ENCODE peak calls at places on chromosomes 5 and 9, in seven cellular contexts. One of them, this sample, is unnamed.
A peak's percentile ranks its signal among the peaks of the same experiment; 100 is the strongest.

GRCh38 chr9:122128432-122129343 is 30.9 kb downstream of the NDUFA8 start:
- DNase-seq in endothelial cell: no peak
- DNase-seq in progenitor cell of endocrine pancreas: no peak
- DNase-seq in HFFc6: no peak
- DNase-seq in PC-9: no peak
- DNase-seq in sigmoid colon: peak; percentile 66
- DNase-seq in fibroblast of the aortic adventitia: no peak
- DNase-seq in this sample: peak; percentile 31

GRCh38 chr5:109328626-109329025 is 81.1 kb downstream of the PJA2 start:
- DNase-seq in endothelial cell: no peak
- DNase-seq in PC-9: no peak
- DNase-seq in progenitor cell of endocrine pancreas: no peak
- DNase-seq in sigmoid colon: no peak
- DNase-seq in HFFc6: peak; percentile 44
- DNase-seq in fibroblast of the aortic adventitia: peak; percentile 48
- DNase-seq in this sample: no peak

GRCh38 chr9:87502446-87503232 is 5.0 kb downstream of the DAPK1 start:
- DNase-seq in HFFc6: no peak
- DNase-seq in sigmoid colon: no peak
- DNase-seq in fibroblast of the aortic adventitia: no peak
- DNase-seq in progenitor cell of endocrine pancreas: no peak
- DNase-seq in PC-9: peak; percentile 98
- DNase-seq in endothelial cell: no peak
- DNase-seq in this sample: no peak

GRCh38 chr5:76270214-76270613 is 132.9 kb upstream of the IQGAP2 start:
- DNase-seq in progenitor cell of endocrine pancreas: no peak
- DNase-seq in endothelial cell: no peak
- DNase-seq in fibroblast of the aortic adventitia: no peak
- DNase-seq in sigmoid colon: no peak
- DNase-seq in HFFc6: no peak
- DNase-seq in PC-9: no peak
- DNase-seq in this sample: no peak

GRCh38 chr5:61523072-61523471 is 191.0 kb downstream of the ZSWIM6 start:
- DNase-seq in sigmoid colon: no peak
- DNase-seq in fibroblast of the aortic adventitia: no peak
- DNase-seq in endothelial cell: no peak
- DNase-seq in progenitor cell of endocrine pancreas: no peak
- DNase-seq in PC-9: no peak
- DNase-seq in HFFc6: no peak
- DNase-seq in this sample: no peak

GRCh38 chr9:16248816-16249215 is 621.7 kb downstream of the BNC2 start:
- DNase-seq in PC-9: no peak
- DNase-seq in endothelial cell: no peak
- DNase-seq in sigmoid colon: no peak
- DNase-seq in progenitor cell of endocrine pancreas: no peak
- DNase-seq in fibroblast of the aortic adventitia: no peak
- DNase-seq in HFFc6: no peak
- DNase-seq in this sample: no peak

GRCh38 chr9:13778486-13779110 is 499.1 kb upstream of the MPDZ start:
- DNase-seq in HFFc6: no peak
- DNase-seq in PC-9: no peak
- DNase-seq in fibroblast of the aortic adventitia: peak; percentile 29
- DNase-seq in progenitor cell of endocrine pancreas: no peak
- DNase-seq in sigmoid colon: no peak
- DNase-seq in endothelial cell: no peak
- DNase-seq in this sample: no peak

GRCh38 chr5:56815657-56816545 is 552 bp downstream of the MAP3K1 start:
- DNase-seq in endothelial cell: peak; percentile 47
- DNase-seq in progenitor cell of endocrine pancreas: peak; percentile 18
- DNase-seq in fibroblast of the aortic adventitia: no peak
- DNase-seq in PC-9: peak; percentile 31
- DNase-seq in sigmoid colon: peak; percentile 68
- DNase-seq in HFFc6: peak; percentile 11
- DNase-seq in this sample: peak; percentile 54

GRCh38 chr9:20252778-20253177 is 369.5 kb downstream of the MLLT3 start:
- DNase-seq in HFFc6: no peak
- DNase-seq in fibroblast of the aortic adventitia: no peak
- DNase-seq in endothelial cell: no peak
- DNase-seq in sigmoid colon: no peak
- DNase-seq in progenitor cell of endocrine pancreas: no peak
- DNase-seq in PC-9: no peak
- DNase-seq in this sample: no peak

GRCh38 chr9:128921881-128922763 is 1.3 kb downstream of the PHYHD1 start:
- DNase-seq in endothelial cell: peak; percentile 70
- DNase-seq in PC-9: no peak
- DNase-seq in progenitor cell of endocrine pancreas: peak; percentile 50
- DNase-seq in HFFc6: peak; percentile 25
- DNase-seq in sigmoid colon: peak; percentile 84
- DNase-seq in fibroblast of the aortic adventitia: peak; percentile 53
- DNase-seq in this sample: peak; percentile 39

GRCh38 chr5:171562822-171563221 is 143.4 kb downstream of the FGF18 start:
- DNase-seq in endothelial cell: no peak
- DNase-seq in progenitor cell of endocrine pancreas: no peak
- DNase-seq in fibroblast of the aortic adventitia: no peak
- DNase-seq in sigmoid colon: no peak
- DNase-seq in HFFc6: no peak
- DNase-seq in PC-9: no peak
- DNase-seq in this sample: no peak

GRCh38 chr5:149796025-149796424 is 65.9 kb downstream of the PPARGC1B start:
- DNase-seq in fibroblast of the aortic adventitia: no peak
- DNase-seq in PC-9: no peak
- DNase-seq in HFFc6: no peak
- DNase-seq in progenitor cell of endocrine pancreas: no peak
- DNase-seq in sigmoid colon: no peak
- DNase-seq in endothelial cell: no peak
- DNase-seq in this sample: no peak

GRCh38 chr5:154923441-154924430 is 14.3 kb downstream of the GEMIN5 start:
- DNase-seq in progenitor cell of endocrine pancreas: no peak
- DNase-seq in PC-9: no peak
- DNase-seq in fibroblast of the aortic adventitia: no peak
- DNase-seq in endothelial cell: no peak
- DNase-seq in sigmoid colon: no peak
- DNase-seq in HFFc6: no peak
- DNase-seq in this sample: no peak

GRCh38 chr5:67196537-67197059 is at the start of gene CD180:
- DNase-seq in PC-9: no peak
- DNase-seq in progenitor cell of endocrine pancreas: no peak
- DNase-seq in fibroblast of the aortic adventitia: peak; percentile 59
- DNase-seq in sigmoid colon: no peak
- DNase-seq in endothelial cell: no peak
- DNase-seq in HFFc6: no peak
- DNase-seq in this sample: no peak

GRCh38 chr5:172078027-172078426 is 71.6 kb upstream of the FBXW11 start:
- DNase-seq in PC-9: no peak
- DNase-seq in progenitor cell of endocrine pancreas: no peak
- DNase-seq in endothelial cell: no peak
- DNase-seq in HFFc6: no peak
- DNase-seq in fibroblast of the aortic adventitia: no peak
- DNase-seq in sigmoid colon: peak; percentile 24
- DNase-seq in this sample: no peak

GRCh38 chr5:56155992-56156584 is 77.0 kb downstream of the ANKRD55 start:
- DNase-seq in HFFc6: no peak
- DNase-seq in fibroblast of the aortic adventitia: no peak
- DNase-seq in endothelial cell: no peak
- DNase-seq in PC-9: no peak
- DNase-seq in sigmoid colon: peak; percentile 65
- DNase-seq in progenitor cell of endocrine pancreas: no peak
- DNase-seq in this sample: no peak

GRCh38 chr5:139146809-139147742 is 51.1 kb downstream of the SIL1 start:
- DNase-seq in endothelial cell: no peak
- DNase-seq in sigmoid colon: no peak
- DNase-seq in HFFc6: peak; percentile 3
- DNase-seq in fibroblast of the aortic adventitia: no peak
- DNase-seq in PC-9: no peak
- DNase-seq in progenitor cell of endocrine pancreas: no peak
- DNase-seq in this sample: no peak

GRCh38 chr5:163478982-163479271 is 18.5 kb downstream of the HMMR start:
- DNase-seq in progenitor cell of endocrine pancreas: no peak
- DNase-seq in HFFc6: no peak
- DNase-seq in sigmoid colon: no peak
- DNase-seq in fibroblast of the aortic adventitia: no peak
- DNase-seq in PC-9: no peak
- DNase-seq in endothelial cell: no peak
- DNase-seq in this sample: no peak

GRCh38 chr9:116959775-116960174 is 272.7 kb downstream of the TRIM32 start:
- DNase-seq in HFFc6: no peak
- DNase-seq in fibroblast of the aortic adventitia: no peak
- DNase-seq in PC-9: no peak
- DNase-seq in endothelial cell: no peak
- DNase-seq in sigmoid colon: no peak
- DNase-seq in progenitor cell of endocrine pancreas: peak; percentile 13
- DNase-seq in this sample: no peak

GRCh38 chr5:956941-957729 is 51.5 kb upstream of the NKD2 start:
- DNase-seq in progenitor cell of endocrine pancreas: peak; percentile 7
- DNase-seq in sigmoid colon: no peak
- DNase-seq in fibroblast of the aortic adventitia: peak; percentile 95
- DNase-seq in endothelial cell: peak; percentile 35
- DNase-seq in HFFc6: peak; percentile 82
- DNase-seq in PC-9: peak; percentile 63
- DNase-seq in this sample: peak; percentile 49

GRCh38 chr5:112146323-112146848 is 272.7 kb downstream of the EPB41L4A start:
- DNase-seq in sigmoid colon: peak; percentile 78
- DNase-seq in HFFc6: peak; percentile 85
- DNase-seq in fibroblast of the aortic adventitia: peak; percentile 93
- DNase-seq in endothelial cell: no peak
- DNase-seq in PC-9: no peak
- DNase-seq in progenitor cell of endocrine pancreas: no peak
- DNase-seq in this sample: no peak

GRCh38 chr9:72749276-72749675 is 203.6 kb downstream of the ALDH1A1 start:
- DNase-seq in sigmoid colon: no peak
- DNase-seq in fibroblast of the aortic adventitia: no peak
- DNase-seq in PC-9: no peak
- DNase-seq in HFFc6: no peak
- DNase-seq in progenitor cell of endocrine pancreas: no peak
- DNase-seq in endothelial cell: no peak
- DNase-seq in this sample: no peak

GRCh38 chr9:72751541-72751940 is 201.3 kb downstream of the ALDH1A1 start:
- DNase-seq in HFFc6: no peak
- DNase-seq in fibroblast of the aortic adventitia: no peak
- DNase-seq in endothelial cell: no peak
- DNase-seq in PC-9: no peak
- DNase-seq in sigmoid colon: no peak
- DNase-seq in progenitor cell of endocrine pancreas: no peak
- DNase-seq in this sample: no peak

GRCh38 chr9:72755836-72756235 is 197.0 kb downstream of the ALDH1A1 start:
- DNase-seq in endothelial cell: no peak
- DNase-seq in HFFc6: no peak
- DNase-seq in sigmoid colon: no peak
- DNase-seq in fibroblast of the aortic adventitia: no peak
- DNase-seq in progenitor cell of endocrine pancreas: no peak
- DNase-seq in PC-9: no peak
- DNase-seq in this sample: no peak

GRCh38 chr9:72758944-72759343 is 193.9 kb downstream of the ALDH1A1 start:
- DNase-seq in fibroblast of the aortic adventitia: no peak
- DNase-seq in HFFc6: no peak
- DNase-seq in progenitor cell of endocrine pancreas: no peak
- DNase-seq in sigmoid colon: no peak
- DNase-seq in PC-9: no peak
- DNase-seq in endothelial cell: no peak
- DNase-seq in this sample: no peak

DNA sequence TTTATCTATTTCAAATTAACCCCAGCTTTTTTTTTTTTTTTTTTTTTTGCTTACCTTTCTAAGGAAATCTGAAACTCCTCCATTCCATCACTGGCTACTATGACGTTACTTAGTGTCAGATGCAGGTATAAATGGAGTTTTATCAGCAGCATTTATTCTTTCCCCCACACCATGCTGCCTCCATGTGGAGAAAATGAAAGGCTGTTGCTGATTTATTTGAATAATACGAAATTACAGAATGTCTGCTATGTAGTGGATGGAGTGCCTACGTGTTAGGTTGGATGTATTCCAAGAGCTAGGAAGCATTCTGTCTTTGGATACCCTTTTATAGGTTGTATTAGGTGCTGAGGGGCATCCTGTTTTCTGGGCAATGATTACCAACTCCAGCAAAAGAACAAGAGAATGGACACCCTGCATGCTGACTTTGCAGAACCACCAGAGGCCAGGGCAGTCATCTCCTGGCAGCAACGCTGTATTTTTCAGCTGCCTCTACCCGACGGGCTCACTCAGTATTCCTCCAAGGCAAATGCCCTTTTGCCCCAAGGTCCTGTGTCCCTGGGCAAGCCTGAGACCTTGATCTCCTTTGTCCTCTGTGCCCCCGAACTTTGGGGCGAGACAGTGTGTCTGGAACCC is 199.5 kb downstream of the ALDH1A1 start:
- DNase-seq in PC-9: no peak
- DNase-seq in fibroblast of the aortic adventitia: peak; percentile 60
- DNase-seq in HFFc6: peak; percentile 20
- DNase-seq in endothelial cell: no peak
- DNase-seq in sigmoid colon: no peak
- DNase-seq in progenitor cell of endocrine pancreas: no peak
- DNase-seq in this sample: no peak
- TF ChIP-seq CTCF in PC-9: peak; percentile 49
- TF ChIP-seq CTCF in fibroblast of the aortic adventitia: peak; percentile 66
- TF ChIP-seq CTCF in HFFc6: peak; percentile 69
- TF ChIP-seq CTCF in endothelial cell: no peak
- TF ChIP-seq CTCF in sigmoid colon: no peak
- TF ChIP-seq CTCF in progenitor cell of endocrine pancreas: no peak
- TF ChIP-seq CTCF in this sample: no peak

GRCh38 chr9:115226152-115226551 is 108.2 kb upstream of the TNC start:
- DNase-seq in progenitor cell of endocrine pancreas: no peak
- DNase-seq in sigmoid colon: no peak
- DNase-seq in endothelial cell: no peak
- DNase-seq in PC-9: no peak
- DNase-seq in fibroblast of the aortic adventitia: no peak
- DNase-seq in HFFc6: no peak
- DNase-seq in this sample: no peak
- TF ChIP-seq CTCF in progenitor cell of endocrine pancreas: peak; percentile 16
- TF ChIP-seq CTCF in sigmoid colon: no peak
- TF ChIP-seq CTCF in endothelial cell: peak; percentile 16
- TF ChIP-seq CTCF in PC-9: peak; percentile 55
- TF ChIP-seq CTCF in fibroblast of the aortic adventitia: no peak
- TF ChIP-seq CTCF in HFFc6: no peak
- TF ChIP-seq CTCF in this sample: no peak

DNA sequence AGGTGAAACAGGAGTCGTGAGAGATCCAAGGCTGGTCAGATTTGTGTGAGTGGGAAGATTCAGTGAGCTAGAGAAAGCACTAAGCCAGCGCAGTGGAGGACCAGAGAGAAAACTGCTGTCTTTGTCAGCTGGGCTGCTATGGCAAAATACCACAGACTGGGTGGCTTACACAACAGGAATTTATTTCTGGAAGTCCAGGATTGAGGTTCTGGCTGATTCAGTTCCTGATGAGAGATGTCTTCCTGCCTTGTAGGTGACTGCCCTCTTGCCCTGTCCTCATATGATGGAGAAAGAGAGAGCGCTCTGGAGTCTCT is 24.2 kb upstream of the ANKRD33B start:
- DNase-seq in HFFc6: peak; percentile 38
- DNase-seq in fibroblast of the aortic adventitia: peak; percentile 48
- DNase-seq in sigmoid colon: peak; percentile 20
- DNase-seq in progenitor cell of endocrine pancreas: no peak
- DNase-seq in endothelial cell: no peak
- DNase-seq in PC-9: no peak
- DNase-seq in this sample: no peak
- TF ChIP-seq CTCF in HFFc6: no peak
- TF ChIP-seq CTCF in fibroblast of the aortic adventitia: no peak
- TF ChIP-seq CTCF in sigmoid colon: no peak
- TF ChIP-seq CTCF in progenitor cell of endocrine pancreas: no peak
- TF ChIP-seq CTCF in endothelial cell: no peak
- TF ChIP-seq CTCF in PC-9: no peak
- TF ChIP-seq CTCF in this sample: no peak

GRCh38 chr9:4740623-4741364 is at the start of gene AK3:
- DNase-seq in progenitor cell of endocrine pancreas: peak; percentile 86
- DNase-seq in HFFc6: peak; percentile 71
- DNase-seq in sigmoid colon: peak; percentile 95
- DNase-seq in endothelial cell: peak; percentile 79
- DNase-seq in PC-9: peak; percentile 63
- DNase-seq in fibroblast of the aortic adventitia: peak; percentile 79
- DNase-seq in this sample: peak; percentile 88
- TF ChIP-seq CTCF in progenitor cell of endocrine pancreas: peak; percentile 41
- TF ChIP-seq CTCF in HFFc6: peak; percentile 39
- TF ChIP-seq CTCF in sigmoid colon: no peak
- TF ChIP-seq CTCF in endothelial cell: no peak
- TF ChIP-seq CTCF in PC-9: no peak
- TF ChIP-seq CTCF in fibroblast of the aortic adventitia: peak; percentile 9
- TF ChIP-seq CTCF in this sample: no peak

This sample was measured in natural killer cell.